ENCODE peak calls at places on chromosome 4, in ten cellular contexts. H, A, R, M, E, B, U, I, L and C are unnamed samples.

GRCh38 chr4:40514409-40515025 is 115.1 kb downstream of the RBM47 start:
- DNase-seq in H (no peak), L (peak; percentile 48), E (no peak), U (peak; percentile 83), I (no peak), M (no peak), B (no peak), A (peak; percentile 39), R (no peak), C (no peak)

GRCh38 chr4:113083346-113083745 is 33.9 kb downstream of the ANK2 start:
- DNase-seq in H (no peak), I (no peak), M (no peak), R (no peak), A (no peak), E (no peak), B (no peak), U (no peak), L (no peak), C (no peak)

GRCh38 chr4:55372259-55372658 is 23.5 kb upstream of the TMEM165 start:
- DNase-seq in B (no peak), A (no peak), M (no peak), R (no peak), L (no peak), U (no peak), E (no peak), I (no peak), H (no peak), C (peak; percentile 23)

GRCh38 chr4:174215936-174216699 is 67.3 kb downstream of the FBXO8 start:
- DNase-seq in A (no peak), H (no peak), B (no peak), I (no peak), U (no peak), R (no peak), M (no peak), E (no peak), L (no peak), C (no peak)

GRCh38 chr4:143391261-143391660 is 54.6 kb downstream of the GAB1 start:
- DNase-seq in L (no peak), B (no peak), A (no peak), H (no peak), I (no peak), E (no peak), M (no peak), R (no peak), U (no peak), C (no peak)

GRCh38 chr4:24056258-24056657 is 166.4 kb upstream of the PPARGC1A start:
- DNase-seq in H (no peak), A (no peak), E (no peak), L (no peak), B (no peak), I (no peak), R (no peak), U (no peak), M (no peak), C (no peak)

GRCh38 chr4:183783933-183784622 is 121.0 kb upstream of the STOX2 start:
- DNase-seq in U (no peak), E (no peak), H (no peak), R (no peak), B (peak; percentile 17), I (no peak), A (no peak), M (no peak), L (no peak), C (peak; percentile 82)

GRCh38 chr4:144903953-144904711 is 193.9 kb downstream of the ANAPC10 start:
- DNase-seq in M (no peak), A (no peak), H (no peak), U (no peak), B (no peak), L (no peak), E (no peak), I (no peak), R (no peak), C (peak; percentile 4)

GRCh38 chr4:182286035-182286434 is 42.8 kb downstream of the TENM3 start:
- DNase-seq in M (no peak), U (peak; percentile 54), L (no peak), H (peak; percentile 26), I (no peak), R (no peak), B (no peak), E (no peak), A (no peak), C (no peak)

GRCh38 chr4:6701371-6701770 is 7.7 kb downstream of the S100P start:
- DNase-seq in R (no peak), M (no peak), B (no peak), I (no peak), L (no peak), H (no peak), U (no peak), A (no peak), E (no peak), C (no peak)

GRCh38 chr4:182143086-182143821 is 99.9 kb upstream of the TENM3 start:
- DNase-seq in M (peak; percentile 12), L (no peak), H (peak; percentile 32), R (no peak), I (no peak), E (no peak), A (no peak), B (no peak), U (peak; percentile 60), C (peak; percentile 22)

GRCh38 chr4:143286058-143286457 is 50.6 kb upstream of the GAB1 start:
- DNase-seq in I (no peak), A (no peak), B (no peak), U (no peak), H (no peak), M (no peak), R (no peak), E (no peak), L (no peak), C (peak; percentile 20)

GRCh38 chr4:13611283-13611842 is 16.2 kb downstream of the BOD1L1 start:
- DNase-seq in M (no peak), U (no peak), A (peak; percentile 95), B (peak; percentile 42), E (no peak), R (no peak), L (no peak), H (no peak), I (no peak), C (peak; percentile 73)